ENCODE peak calls at places on chromosomes 11 and 22, in eight cellular contexts. J is keratinocyte, E is K562, R is GM23248, S is fibroblast of lung, N is H9, Q is MM.1S, T is adipocyte. M is an unnamed sample.

GRCh38 chr11:24356501-24356900 is 140.4 kb upstream of the LUZP2 start:
- DNase-seq in J (no peak), E (no peak), R (no peak), S (no peak), N (no peak), Q (no peak), T (no peak), M (no peak)

GRCh38 chr11:34599406-34599901 is 21.4 kb upstream of the EHF start:
- DNase-seq in J (peak), E (peak), R (peak), S (peak), N (no peak), Q (peak), T (peak), M (no peak)

GRCh38 chr11:17771415-17771814 is 36.8 kb downstream of the KCNC1 start:
- DNase-seq in J (no peak), E (no peak), R (no peak), S (no peak), N (no peak), Q (no peak), T (no peak), M (peak)

GRCh38 chr11:62054484-62055121 is 69.2 kb upstream of the INCENP start:
- DNase-seq in J (no peak), E (peak), R (peak), S (peak), N (peak), Q (peak), T (peak), M (no peak)

GRCh38 chr11:33869511-33870422 is 22.1 kb downstream of the LMO2 start:
- DNase-seq in J (no peak), E (peak), R (peak), S (peak), N (peak), Q (peak), T (peak), M (peak)

GRCh38 chr22:40797427-40797826 is 21.7 kb downstream of the SLC25A17 start:
- DNase-seq in J (no peak), E (no peak), R (peak), S (peak), N (no peak), Q (no peak), T (peak), M (no peak)

GRCh38 chr11:5929571-5929970 is 12.5 kb upstream of the OR56A3 start:
- DNase-seq in J (no peak), E (peak), R (no peak), S (no peak), N (no peak), Q (no peak), T (no peak), M (peak)

GRCh38 chr11:2890466-2891241 is 5.1 kb upstream of the CDKN1C start:
- DNase-seq in J (no peak), E (peak), R (no peak), S (peak), N (no peak), Q (no peak), T (no peak), M (peak)

GRCh38 chr22:33357894-33358440 is 299.8 kb upstream of the SYN3 start:
- DNase-seq in J (no peak), E (no peak), R (no peak), S (no peak), N (no peak), Q (no peak), T (no peak), M (no peak)

GRCh38 chr11:121722431-121723256 is 269.9 kb upstream of the SORL1-AS1 start:
- DNase-seq in J (no peak), E (no peak), R (peak), S (peak), N (peak), Q (no peak), T (peak), M (peak)

GRCh38 chr11:17810041-17810440 is 75.5 kb downstream of the KCNC1 start:
- DNase-seq in J (no peak), E (no peak), R (no peak), S (no peak), N (no peak), Q (no peak), T (no peak), M (no peak)

GRCh38 chr11:16923987-16924386 is 90.2 kb downstream of the PLEKHA7 start:
- DNase-seq in J (no peak), E (no peak), R (no peak), S (no peak), N (no peak), Q (peak), T (no peak), M (no peak)

GRCh38 chr11:45593992-45594391 is 71.4 kb downstream of the CHST1 start:
- DNase-seq in J (no peak), E (peak), R (no peak), S (no peak), N (no peak), Q (peak), T (no peak), M (no peak)

GRCh38 chr11:4064278-4064955 is 30.2 kb upstream of the RRM1 start:
- DNase-seq in J (no peak), E (no peak), R (no peak), S (no peak), N (no peak), Q (no peak), T (no peak), M (no peak)

GRCh38 chr11:134228625-134229024 is 4.2 kb downstream of the VPS26B start:
- DNase-seq in J (no peak), E (no peak), R (peak), S (no peak), N (no peak), Q (peak), T (peak), M (no peak)

GRCh38 chr11:9574556-9574805 is 1.0 kb downstream of the WEE1 start:
- DNase-seq in J (no peak), E (peak), R (no peak), S (no peak), N (no peak), Q (no peak), T (no peak), M (peak)

GRCh38 chr11:83680351-83680750 is 394.2 kb upstream of the CCDC90B start:
- DNase-seq in J (no peak), E (no peak), R (no peak), S (no peak), N (no peak), Q (no peak), T (no peak), M (no peak)

GRCh38 chr11:66268953-66269906 is 791 bp downstream of the RAB1B start:
- DNase-seq in J (no peak), E (peak), R (peak), S (peak), N (peak), Q (no peak), T (peak), M (peak)

GRCh38 chr11:57432714-57433163 is 5.8 kb upstream of the SLC43A3 start:
- DNase-seq in J (no peak), E (peak), R (peak), S (peak), N (no peak), Q (no peak), T (peak), M (no peak)

GRCh38 chr22:35917651-35918050 is 111.0 kb downstream of the RBFOX2 start:
- DNase-seq in J (no peak), E (no peak), R (no peak), S (no peak), N (no peak), Q (no peak), T (no peak), M (no peak)

GRCh38 chr11:44572431-44572830 is 7.0 kb downstream of the CD82 start:
- DNase-seq in J (no peak), E (no peak), R (no peak), S (no peak), N (no peak), Q (no peak), T (no peak), M (no peak)

GRCh38 chr11:119976805-119977583 is 160.9 kb downstream of the TRIM29 start:
- DNase-seq in J (no peak), E (no peak), R (no peak), S (no peak), N (no peak), Q (no peak), T (no peak), M (no peak)
- H3K9ac ChIP-seq in J (no peak), E (no peak), R (no peak), S (no peak), N (no peak), Q (no peak), T (no peak), M (no peak)

GRCh38 chr22:26756675-26757293 is 99.4 kb downstream of the MIAT start:
- DNase-seq in J (no peak), E (peak), R (peak), S (peak), N (peak), Q (peak), T (peak), M (peak)
- H3K9ac ChIP-seq in J (no peak), E (no peak), R (peak), S (no peak), N (no peak), Q (no peak), T (peak), M (no peak)

GRCh38 chr11:68326334-68327215 is 14.2 kb downstream of the LRP5 start:
- DNase-seq in J (no peak), E (no peak), R (no peak), S (no peak), N (no peak), Q (no peak), T (no peak), M (no peak)
- H3K9ac ChIP-seq in J (no peak), E (no peak), R (no peak), S (no peak), N (no peak), Q (no peak), T (no peak), M (no peak)

GRCh38 chr22:20435436-20436308 is 2.0 kb downstream of the SCARF2 start:
- DNase-seq in J (no peak), E (no peak), R (no peak), S (no peak), N (no peak), Q (no peak), T (peak), M (peak)

GRCh38 chr22:20438066-20438677 is 547 bp upstream of the SCARF2 start:
- DNase-seq in J (no peak), E (no peak), R (peak), S (peak), N (peak), Q (no peak), T (peak), M (peak)

GRCh38 chr22:20436309-20437252 is 1.0 kb downstream of the SCARF2 start:
- DNase-seq in J (no peak), E (peak), R (peak), S (peak), N (peak), Q (no peak), T (peak), M (peak)

GRCh38 chr22:20438678-20439492 is 1.3 kb upstream of the SCARF2 start:
- DNase-seq in J (no peak), E (peak), R (peak), S (no peak), N (peak), Q (no peak), T (peak), M (peak)

DNA sequence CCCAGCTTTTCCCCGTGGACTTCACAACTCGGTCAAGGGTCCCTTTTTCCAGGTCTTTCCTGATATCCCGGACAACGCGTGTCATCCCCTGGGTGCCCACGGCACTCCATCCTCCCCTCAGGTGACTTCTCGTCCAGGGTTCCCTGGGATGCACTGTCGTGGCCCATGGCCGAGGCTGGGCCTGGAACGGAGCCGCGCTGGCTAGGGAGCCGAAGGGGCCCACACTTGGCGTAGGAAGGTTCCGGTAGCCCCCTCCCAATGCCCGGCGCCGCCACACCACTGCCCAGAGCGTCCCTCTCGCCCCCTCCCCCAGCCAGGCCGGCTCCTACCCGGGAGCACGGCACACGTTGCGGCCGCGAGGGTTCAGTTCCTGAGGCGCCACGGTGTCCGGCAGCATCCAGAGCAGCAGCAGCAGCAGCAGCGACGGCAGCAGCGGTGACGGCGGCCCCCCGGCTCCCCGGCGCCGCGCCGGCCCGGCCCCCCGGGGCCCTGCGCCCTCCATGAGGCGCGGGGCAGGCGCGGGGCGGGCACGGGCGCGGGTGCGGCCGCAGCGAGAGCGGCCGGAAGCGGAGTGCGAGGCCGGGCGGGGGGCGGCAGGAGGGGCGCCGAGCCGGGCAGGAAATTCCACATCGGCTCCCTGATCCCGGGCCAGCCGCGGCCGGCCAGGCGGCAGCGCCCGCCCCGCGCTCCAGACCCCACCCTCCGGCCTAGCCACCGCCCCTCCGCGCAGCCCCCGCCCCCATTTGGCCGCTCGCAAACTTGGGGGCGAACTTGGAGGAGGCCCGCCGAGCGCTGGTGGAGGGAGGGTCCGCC is at the start of gene SCARF2:
- DNase-seq in J (no peak), E (no peak), R (peak), S (peak), N (peak), Q (no peak), T (peak), M (peak)
- H3K9ac ChIP-seq in J (no peak), E (no peak), R (peak), S (peak), N (no peak), Q (no peak), T (peak), M (peak)

DNA sequence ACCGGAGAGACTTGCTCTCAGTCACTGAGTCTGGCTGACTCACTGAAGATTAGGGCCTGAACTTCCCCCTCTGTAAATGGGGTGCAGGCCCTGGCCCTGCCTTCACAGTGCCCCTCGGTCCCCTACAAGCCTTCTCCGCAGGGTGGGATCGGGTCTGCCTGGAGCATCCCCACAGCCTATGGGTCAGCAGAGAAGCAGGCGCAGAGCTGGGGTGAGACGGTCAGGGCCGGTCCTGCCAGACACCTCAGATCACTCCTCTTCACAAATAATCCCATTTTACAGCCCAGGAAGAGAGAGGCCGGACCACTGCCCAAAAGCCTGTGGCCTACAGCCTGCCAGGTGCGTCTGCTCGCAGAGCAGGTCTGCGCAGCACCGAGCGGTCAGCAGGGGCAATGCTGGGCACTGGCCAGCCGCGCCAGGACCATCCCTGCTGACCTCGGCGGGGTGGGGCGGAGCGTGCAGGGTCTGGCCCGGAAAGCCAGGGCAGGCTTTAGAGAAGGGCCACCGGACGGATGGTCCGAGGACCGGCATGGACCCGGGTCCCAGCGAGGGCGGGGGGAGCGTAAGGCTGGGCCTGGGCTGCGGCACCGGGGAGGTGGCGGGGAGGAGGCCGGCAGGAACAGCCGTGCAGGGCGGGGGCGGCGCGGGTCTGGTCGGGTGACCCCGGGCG is 518 bp upstream of the SEPTIN5 start:
- DNase-seq in J (no peak), E (no peak), R (peak), S (no peak), N (no peak), Q (no peak), T (no peak), M (no peak)
- H3K9ac ChIP-seq in J (no peak), E (no peak), R (no peak), S (no peak), N (no peak), Q (no peak), T (no peak), M (no peak)

GRCh38 chr11:36196476-36197099 is 92.6 kb downstream of the COMMD9 start:
- DNase-seq in J (no peak), E (no peak), R (no peak), S (peak), N (no peak), Q (no peak), T (peak), M (no peak)
- H3K9ac ChIP-seq in J (no peak), E (no peak), R (no peak), S (no peak), N (no peak), Q (no peak), T (peak), M (no peak)

DNA sequence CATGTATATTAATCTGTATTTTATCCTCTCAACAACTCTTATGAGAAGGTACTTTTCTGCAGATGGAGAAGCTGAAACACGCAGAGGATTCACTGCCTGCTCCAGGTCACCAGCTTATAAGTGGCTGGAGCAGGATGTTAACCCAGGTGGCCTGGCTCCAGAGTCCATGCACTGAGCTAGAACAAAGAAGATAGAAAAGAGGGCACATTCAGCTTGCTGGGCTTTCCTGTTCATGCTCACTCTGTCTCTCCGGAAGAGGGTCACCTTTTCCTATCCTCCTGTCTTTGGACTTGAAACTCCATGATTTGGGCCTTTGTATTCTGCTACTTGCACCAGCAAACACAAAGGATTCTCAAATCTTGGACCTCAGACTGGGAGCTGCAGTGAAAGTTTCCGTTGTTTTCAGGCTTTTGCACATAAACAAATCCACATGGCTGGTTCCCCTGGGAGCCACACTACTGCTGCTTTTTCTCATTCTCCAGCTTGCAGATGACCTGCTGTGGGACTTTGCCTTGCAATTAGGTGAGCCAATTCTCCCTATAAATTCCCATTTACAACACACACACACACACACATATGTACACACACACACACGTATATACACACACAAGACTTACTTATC is 117.3 kb upstream of the GRK3 start:
- DNase-seq in J (no peak), E (peak), R (no peak), S (no peak), N (no peak), Q (no peak), T (no peak), M (no peak)
- H3K9ac ChIP-seq in J (no peak), E (peak), R (no peak), S (no peak), N (no peak), Q (peak), T (peak), M (peak)

DNA sequence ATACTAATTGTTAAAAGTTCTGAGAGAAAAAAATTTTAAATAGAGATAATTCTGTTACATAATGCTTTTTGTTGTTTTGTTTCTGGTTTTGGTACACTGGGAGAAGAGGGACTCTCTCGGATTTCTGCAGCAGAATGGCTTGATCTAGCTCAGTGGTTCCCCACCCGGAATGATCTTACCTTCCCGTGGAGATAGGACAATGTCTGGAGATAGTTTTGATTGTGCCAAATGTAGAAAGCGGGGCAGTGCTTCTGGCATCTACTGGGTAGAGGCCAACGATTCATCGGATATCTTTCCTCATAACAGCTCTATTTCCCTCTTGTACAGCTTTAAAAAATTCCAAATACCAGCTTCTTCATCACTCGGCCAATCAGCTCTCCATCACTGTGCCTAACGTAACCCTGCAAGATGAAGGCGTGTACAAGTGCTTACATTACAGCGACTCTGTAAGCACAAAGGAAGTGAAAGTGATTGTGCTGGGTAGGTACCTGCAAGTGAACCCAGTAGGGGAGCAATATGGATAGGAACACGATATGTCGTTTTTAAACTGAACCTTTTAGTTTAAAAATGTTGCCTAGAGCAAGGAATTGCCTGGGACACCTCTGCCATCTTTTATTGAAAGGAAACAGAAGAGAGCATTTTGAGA is 13.2 kb downstream of the CRTAM start:
- DNase-seq in J (no peak), E (no peak), R (no peak), S (no peak), N (no peak), Q (peak), T (no peak), M (no peak)
- H3K9ac ChIP-seq in J (no peak), E (no peak), R (no peak), S (no peak), N (no peak), Q (no peak), T (no peak), M (no peak)

DNA sequence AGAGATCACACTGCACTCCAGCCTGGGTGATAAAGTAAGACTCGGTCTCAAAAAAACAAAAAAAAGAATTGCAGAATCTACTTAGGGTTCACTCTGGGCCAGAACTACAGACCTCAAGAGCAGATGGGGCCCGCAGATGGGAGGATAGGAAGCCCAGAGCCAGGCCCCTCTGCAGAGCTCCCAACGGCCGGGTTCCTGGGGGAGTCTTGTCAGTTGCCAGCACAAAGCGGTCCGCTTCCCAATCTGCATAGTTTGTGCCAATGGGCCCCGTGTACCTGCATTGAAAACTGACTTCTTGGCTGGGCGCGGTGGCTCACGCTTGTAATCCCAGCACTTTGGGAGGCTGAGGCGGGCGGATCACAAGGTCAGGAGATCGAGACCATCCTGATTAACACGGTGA is 1.7 kb upstream of the CHID1 start:
- DNase-seq in J (no peak), E (no peak), R (no peak), S (no peak), N (no peak), Q (no peak), T (no peak), M (no peak)
- H3K9ac ChIP-seq in J (no peak), E (no peak), R (no peak), S (no peak), N (no peak), Q (no peak), T (no peak), M (no peak)

M was measured in kidney.